ENCODE peak calls at places on chromosomes 1 and 21, in four cellular contexts. J is heart right ventricle, K is mammary epithelial cell, T is fibroblast of lung. P is an unnamed sample.

GRCh38 chr21:34967509-34968289 is 81.4 kb downstream of the RUNX1 start:
- DNase-seq in J (no peak), K (peak), T (peak), P (no peak)

GRCh38 chr1:243903023-243903422 is 53.0 kb upstream of the AKT3 start:
- DNase-seq in K (no peak), J (no peak), T (no peak), P (no peak)

GRCh38 chr1:220093361-220094015 is 444 bp upstream of the IARS2 start:
- DNase-seq in J (no peak), K (no peak), T (no peak), P (no peak)

GRCh38 chr1:227886993-227887696 is 60.6 kb downstream of the WNT9A start:
- DNase-seq in J (peak), K (no peak), T (peak), P (peak)

GRCh38 chr1:77889671-77890070 is 1.2 kb downstream of the NEXN start:
- DNase-seq in T (peak), K (peak), J (no peak), P (no peak)

GRCh38 chr1:19597463-19598309 is 46.4 kb upstream of the NBL1 start:
- DNase-seq in J (no peak), K (peak), T (peak), P (peak)

GRCh38 chr1:175072131-175072941 is 4.7 kb downstream of the TNN start:
- DNase-seq in T (peak), K (peak), J (no peak), P (no peak)

GRCh38 chr1:181089017-181089776 is 697 bp downstream of the IER5 start:
- DNase-seq in J (peak), T (no peak), K (no peak), P (no peak)

GRCh38 chr1:200040516-200041138 is 13.1 kb downstream of the NR5A2 start:
- DNase-seq in K (no peak), T (peak), J (no peak), P (no peak)

GRCh38 chr1:207925210-207925609 is 14.3 kb upstream of the CD34 start:
- DNase-seq in J (peak), K (no peak), T (peak), P (peak)

GRCh38 chr1:211359876-211360275 is 33.2 kb downstream of the TRAF5 start:
- DNase-seq in K (peak), T (no peak), J (no peak), P (no peak)

GRCh38 chr1:181187596-181188126 is 99.2 kb downstream of the IER5 start:
- DNase-seq in T (no peak), J (no peak), K (no peak), P (no peak)

GRCh38 chr1:157226739-157227138 is 88.5 kb upstream of the ETV3 start:
- DNase-seq in J (no peak), T (no peak), K (no peak), P (no peak)

GRCh38 chr1:244548558-244549115 is 87.6 kb downstream of the CATSPERE start:
- DNase-seq in K (no peak), J (no peak), T (no peak), P (no peak)

DNA sequence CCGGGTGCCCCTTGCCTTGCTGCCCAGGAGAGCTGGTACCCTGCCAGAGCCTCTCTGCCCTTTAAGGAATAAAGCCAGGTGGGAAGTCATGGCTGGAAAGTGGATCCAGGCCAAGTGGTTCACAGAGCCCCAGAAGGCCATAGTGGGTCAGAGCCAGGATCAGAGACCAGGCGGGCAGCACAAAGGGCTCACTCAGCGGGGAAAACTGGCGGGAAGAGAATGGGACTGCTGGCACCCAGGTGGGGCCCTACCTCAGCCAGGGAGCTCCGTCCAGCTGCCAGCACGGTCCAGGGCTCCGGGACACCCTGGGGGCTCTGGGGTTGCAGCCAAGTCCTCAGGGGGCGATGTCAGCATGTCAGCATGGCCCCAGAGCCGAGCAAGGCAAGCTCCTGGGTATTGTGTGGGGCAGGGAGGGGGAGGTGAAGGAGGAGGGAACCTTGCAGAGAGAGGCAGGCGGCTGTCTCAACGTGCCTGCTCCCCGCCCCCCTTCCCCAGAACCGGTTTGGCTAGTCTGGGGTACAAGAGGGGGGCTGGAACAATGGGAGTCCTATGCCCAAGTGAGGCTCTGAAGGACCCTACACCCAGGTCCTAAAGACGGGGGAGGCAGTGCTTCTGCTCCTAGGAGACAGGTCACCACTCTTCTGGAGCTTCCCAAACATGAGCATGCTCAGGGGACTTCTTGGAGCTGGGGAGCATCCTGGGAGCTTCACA is at the start of gene ARHGEF19:
- DNase-seq in K (peak), T (no peak), J (no peak), P (peak)
- H3K27ac ChIP-seq in K (no peak), T (no peak), J (no peak), P (no peak)

DNA sequence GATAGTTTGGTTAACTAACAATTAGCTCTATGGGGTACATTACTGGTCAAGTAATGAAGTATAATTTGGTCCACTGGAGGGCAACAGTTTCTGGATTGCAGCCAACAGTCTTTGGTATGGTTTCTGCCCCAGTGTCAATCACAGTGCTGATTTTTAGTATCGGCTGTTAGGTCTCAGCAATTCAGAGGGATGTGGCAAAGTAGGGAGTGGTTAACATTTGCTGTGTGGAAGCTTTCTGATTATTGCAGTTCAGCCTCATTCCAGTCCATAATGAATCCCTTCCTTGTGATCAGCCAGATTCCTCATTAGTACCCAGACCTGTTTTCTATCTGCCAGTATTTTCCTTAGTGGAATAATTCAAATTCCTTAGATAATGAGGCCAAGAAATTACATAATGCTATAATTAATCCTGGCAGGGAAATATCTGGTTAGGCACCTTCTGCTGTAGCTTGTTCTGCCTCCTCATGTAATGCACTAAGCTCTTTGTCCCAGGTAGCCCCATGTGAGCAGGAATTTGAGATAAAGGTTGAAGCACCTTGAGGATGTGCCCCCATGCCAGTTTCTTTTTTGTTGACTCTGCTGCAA is 14.0 kb downstream of the F3 start:
- DNase-seq in J (no peak), K (peak), T (no peak), P (no peak)
- H3K27ac ChIP-seq in J (no peak), K (peak), T (no peak), P (no peak)

GRCh38 chr1:224182057-224182865 is 779 bp upstream of the DEGS1 start:
- DNase-seq in T (no peak), K (peak), J (no peak), P (no peak)

GRCh38 chr1:224182866-224183590 is at the start of gene DEGS1:
- DNase-seq in K (peak), T (peak), J (peak), P (peak)

GRCh38 chr1:224178894-224179293 is 4.1 kb upstream of the DEGS1 start:
- DNase-seq in K (no peak), T (no peak), J (no peak), P (no peak)

GRCh38 chr1:224181453-224181810 is 1.6 kb upstream of the DEGS1 start:
- DNase-seq in T (no peak), J (no peak), K (no peak), P (no peak)

DNA sequence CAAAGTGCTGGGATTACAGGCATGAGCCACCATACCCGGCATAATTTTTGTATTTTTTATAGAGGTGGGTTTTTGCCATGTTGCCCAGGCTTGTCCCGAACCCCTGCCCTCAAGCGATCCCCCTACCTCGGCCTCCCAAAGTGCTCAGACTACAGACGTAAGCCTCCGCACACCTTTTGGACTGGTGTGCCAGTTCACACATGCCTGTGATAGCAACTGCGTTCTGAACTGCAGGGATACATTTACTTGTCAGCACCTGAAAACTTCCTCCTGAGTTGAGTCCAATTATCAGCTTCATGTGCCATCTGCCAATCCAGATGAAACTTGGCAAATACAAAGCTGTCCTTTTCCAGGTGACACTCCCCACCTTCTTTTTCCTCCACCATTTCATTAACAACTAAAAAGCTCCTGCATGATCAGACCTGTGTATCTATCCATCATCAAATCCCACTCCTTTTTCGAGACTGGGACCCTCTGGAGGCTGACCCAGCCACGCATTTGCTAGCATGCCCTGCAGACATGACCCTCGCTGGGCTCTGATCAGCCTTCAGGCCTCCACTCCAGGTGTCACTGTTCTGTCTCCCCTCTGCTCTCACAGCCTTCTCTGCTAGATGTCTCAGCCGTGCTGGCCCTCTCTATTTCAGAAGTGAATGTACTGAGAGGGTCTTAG is 2.1 kb upstream of the DEGS1 start:
- DNase-seq in K (no peak), J (no peak), T (no peak), P (no peak)
- H3K27ac ChIP-seq in K (no peak), J (no peak), T (no peak), P (peak)

GRCh38 chr21:39014751-39015150 is 168.5 kb downstream of the PSMG1 start:
- DNase-seq in K (peak), J (no peak), T (peak), P (no peak)
- H3K27ac ChIP-seq in K (peak), J (no peak), T (peak), P (no peak)

DNA sequence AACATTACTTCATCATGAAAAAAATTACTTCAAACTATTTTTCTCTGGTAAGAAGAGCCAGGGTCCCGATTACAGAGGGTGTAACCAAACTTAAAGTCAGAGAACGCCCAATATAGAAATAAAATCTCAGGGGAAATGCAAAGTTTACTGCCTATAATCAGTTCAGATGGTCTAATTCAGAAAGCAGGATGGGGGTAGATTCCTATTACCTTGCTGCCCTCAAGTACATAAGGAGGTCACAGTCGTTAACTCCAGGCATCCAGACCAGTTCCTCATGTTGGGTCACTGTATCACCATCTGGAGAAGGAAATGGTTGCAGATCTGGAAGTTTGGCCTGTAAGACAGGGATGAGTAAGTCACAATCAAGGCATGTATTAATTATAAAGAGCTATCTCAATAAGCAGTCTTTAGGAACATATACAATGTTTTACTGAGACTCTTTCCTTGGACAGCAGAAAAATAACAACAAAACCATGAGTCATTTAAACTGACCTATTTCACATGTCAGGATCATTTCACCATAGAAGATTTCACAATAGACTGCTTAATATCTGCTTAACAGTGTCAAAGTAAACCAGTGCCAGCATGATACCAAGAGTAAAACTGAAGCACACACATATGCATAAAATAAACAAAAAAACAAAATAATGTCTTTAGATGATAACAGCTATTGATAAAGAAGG is 179.4 kb downstream of the SLC45A1 start:
- DNase-seq in J (no peak), T (peak), K (peak), P (no peak)
- H3K27ac ChIP-seq in J (no peak), T (no peak), K (no peak), P (no peak)

DNA sequence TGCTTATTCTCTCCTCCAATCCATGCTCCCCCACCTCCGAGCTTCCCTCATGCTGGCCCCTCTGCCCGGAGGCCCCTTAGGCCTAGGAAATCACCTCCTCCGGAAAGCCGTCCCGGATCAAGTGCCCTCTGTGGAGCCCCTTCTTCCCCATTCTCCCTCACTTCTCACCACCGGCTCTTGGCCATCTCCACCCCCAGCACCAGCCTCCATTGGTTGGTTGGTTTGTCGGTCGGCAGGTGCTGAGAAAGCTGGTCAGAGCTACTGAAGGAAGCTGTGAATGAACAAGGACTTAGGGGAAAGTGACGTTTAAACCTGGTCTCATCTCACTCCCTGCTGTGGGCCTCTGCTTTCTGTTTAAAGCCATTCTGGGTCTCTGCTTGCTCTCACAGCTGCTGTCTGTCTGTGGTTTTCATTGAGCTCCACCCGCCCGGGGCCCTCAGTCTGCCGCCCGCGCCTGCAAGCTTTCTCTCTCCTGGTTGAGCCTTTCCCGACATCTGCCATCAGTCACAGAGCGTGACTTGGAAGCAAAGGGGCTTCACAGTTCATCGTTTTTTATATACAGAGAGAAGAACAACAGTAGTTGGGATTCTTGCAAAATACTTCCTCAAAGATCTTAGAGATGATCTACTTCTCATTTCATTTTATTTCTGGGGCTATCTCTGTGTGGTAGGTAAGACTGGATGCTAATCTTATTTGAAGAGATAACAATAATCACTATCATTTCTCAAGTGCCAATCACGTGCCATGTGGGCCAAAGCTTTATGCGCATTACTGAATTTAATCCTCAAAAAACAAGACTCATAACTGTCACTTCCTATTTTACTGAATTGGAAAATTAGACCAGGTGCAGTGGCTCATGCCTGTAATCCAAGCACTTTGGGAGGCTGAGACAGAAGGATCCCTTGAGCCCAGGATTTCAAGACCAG is 122.0 kb downstream of the KCNN3 start:
- DNase-seq in T (peak), J (peak), K (no peak), P (no peak)
- H3K27ac ChIP-seq in T (no peak), J (no peak), K (no peak), P (no peak)

P was measured in prostate gland.